ENCODE peak calls at places on chromosome 22, in ten cellular contexts. One of them, this sample, is unnamed.

GRCh38 chr22:44926491-44927415 is 83.1 kb downstream of the PHF21B start:
- DNase-seq in adrenal gland: no peak
- DNase-seq in tibial artery: no peak
- DNase-seq in AG04450: no peak
- DNase-seq in SK-N-SH: no peak
- DNase-seq in lung: no peak
- DNase-seq in HCT116: no peak
- DNase-seq in MM.1S: no peak
- DNase-seq in IMR-90: no peak
- DNase-seq in colonic mucosa: no peak
- DNase-seq in this sample: no peak

GRCh38 chr22:40015346-40015976 is 20.7 kb downstream of the FAM83F start:
- DNase-seq in colonic mucosa: no peak
- DNase-seq in tibial artery: no peak
- DNase-seq in AG04450: no peak
- DNase-seq in SK-N-SH: no peak
- DNase-seq in lung: no peak
- DNase-seq in IMR-90: no peak
- DNase-seq in adrenal gland: no peak
- DNase-seq in HCT116: no peak
- DNase-seq in MM.1S: no peak
- DNase-seq in this sample: no peak

GRCh38 chr22:29154364-29155048 is 51.2 kb upstream of the EMID1 start:
- DNase-seq in colonic mucosa: peak
- DNase-seq in HCT116: peak
- DNase-seq in adrenal gland: peak
- DNase-seq in MM.1S: peak
- DNase-seq in SK-N-SH: peak
- DNase-seq in IMR-90: peak
- DNase-seq in lung: peak
- DNase-seq in tibial artery: peak
- DNase-seq in AG04450: peak
- DNase-seq in this sample: peak

GRCh38 chr22:27568265-27568664 is 233.3 kb downstream of the MN1 start:
- DNase-seq in colonic mucosa: no peak
- DNase-seq in HCT116: no peak
- DNase-seq in AG04450: no peak
- DNase-seq in SK-N-SH: no peak
- DNase-seq in IMR-90: no peak
- DNase-seq in lung: no peak
- DNase-seq in MM.1S: no peak
- DNase-seq in tibial artery: no peak
- DNase-seq in adrenal gland: no peak
- DNase-seq in this sample: no peak

GRCh38 chr22:31857247-31857646 is 87.1 kb upstream of the YWHAH start:
- DNase-seq in adrenal gland: peak
- DNase-seq in lung: no peak
- DNase-seq in colonic mucosa: peak
- DNase-seq in HCT116: no peak
- DNase-seq in AG04450: no peak
- DNase-seq in IMR-90: no peak
- DNase-seq in SK-N-SH: no peak
- DNase-seq in tibial artery: no peak
- DNase-seq in MM.1S: no peak
- DNase-seq in this sample: peak

GRCh38 chr22:26681395-26681821 is 24.0 kb downstream of the MIAT start:
- DNase-seq in MM.1S: no peak
- DNase-seq in adrenal gland: no peak
- DNase-seq in lung: peak
- DNase-seq in HCT116: no peak
- DNase-seq in AG04450: peak
- DNase-seq in SK-N-SH: no peak
- DNase-seq in IMR-90: peak
- DNase-seq in colonic mucosa: no peak
- DNase-seq in tibial artery: peak
- DNase-seq in this sample: peak

GRCh38 chr22:32281092-32281491 is 25.9 kb upstream of the SLC5A4 start:
- DNase-seq in adrenal gland: no peak
- DNase-seq in HCT116: no peak
- DNase-seq in SK-N-SH: no peak
- DNase-seq in AG04450: no peak
- DNase-seq in IMR-90: no peak
- DNase-seq in tibial artery: no peak
- DNase-seq in lung: no peak
- DNase-seq in colonic mucosa: no peak
- DNase-seq in MM.1S: no peak
- DNase-seq in this sample: no peak

GRCh38 chr22:49406879-49407587 is 420.6 kb downstream of the BRD1 start:
- DNase-seq in colonic mucosa: no peak
- DNase-seq in lung: peak
- DNase-seq in IMR-90: no peak
- DNase-seq in HCT116: no peak
- DNase-seq in SK-N-SH: no peak
- DNase-seq in AG04450: no peak
- DNase-seq in adrenal gland: peak
- DNase-seq in tibial artery: no peak
- DNase-seq in MM.1S: no peak
- DNase-seq in this sample: no peak

GRCh38 chr22:32286290-32286840 is 31.2 kb upstream of the SLC5A4 start:
- DNase-seq in AG04450: no peak
- DNase-seq in SK-N-SH: no peak
- DNase-seq in HCT116: no peak
- DNase-seq in colonic mucosa: no peak
- DNase-seq in MM.1S: no peak
- DNase-seq in tibial artery: no peak
- DNase-seq in lung: no peak
- DNase-seq in IMR-90: no peak
- DNase-seq in adrenal gland: no peak
- DNase-seq in this sample: no peak

DNA sequence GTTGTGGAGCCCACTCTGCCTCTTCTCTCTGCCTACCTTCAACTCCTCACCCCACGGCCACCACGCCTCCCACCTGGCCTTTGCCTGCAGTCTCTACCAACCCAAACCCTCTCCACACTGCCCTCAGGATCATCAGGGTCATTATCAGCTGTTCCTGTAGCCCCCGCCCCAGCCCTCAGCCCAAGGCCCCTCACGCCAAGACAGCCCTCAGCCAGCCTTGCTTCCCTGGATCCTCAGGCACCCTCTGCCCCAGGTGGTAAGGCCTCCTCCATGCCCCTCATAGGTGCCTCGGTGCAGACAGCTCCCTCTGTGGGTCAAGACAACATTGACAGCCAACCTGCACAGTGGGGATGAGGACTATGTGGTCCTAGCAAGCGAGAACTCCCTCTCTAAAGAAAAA is 1.7 kb downstream of the SBF1 start:
- DNase-seq in HCT116: peak
- DNase-seq in adrenal gland: no peak
- DNase-seq in colonic mucosa: peak
- DNase-seq in tibial artery: no peak
- DNase-seq in IMR-90: no peak
- DNase-seq in AG04450: no peak
- DNase-seq in lung: no peak
- DNase-seq in MM.1S: peak
- DNase-seq in SK-N-SH: no peak
- DNase-seq in this sample: peak
- TF ChIP-seq CTCF in HCT116: peak
- TF ChIP-seq CTCF in adrenal gland: no peak
- TF ChIP-seq CTCF in colonic mucosa: no peak
- TF ChIP-seq CTCF in tibial artery: no peak
- TF ChIP-seq CTCF in IMR-90: no peak
- TF ChIP-seq CTCF in AG04450: peak
- TF ChIP-seq CTCF in lung: no peak
- TF ChIP-seq CTCF in MM.1S: peak
- TF ChIP-seq CTCF in SK-N-SH: no peak
- TF ChIP-seq CTCF in this sample: peak

DNA sequence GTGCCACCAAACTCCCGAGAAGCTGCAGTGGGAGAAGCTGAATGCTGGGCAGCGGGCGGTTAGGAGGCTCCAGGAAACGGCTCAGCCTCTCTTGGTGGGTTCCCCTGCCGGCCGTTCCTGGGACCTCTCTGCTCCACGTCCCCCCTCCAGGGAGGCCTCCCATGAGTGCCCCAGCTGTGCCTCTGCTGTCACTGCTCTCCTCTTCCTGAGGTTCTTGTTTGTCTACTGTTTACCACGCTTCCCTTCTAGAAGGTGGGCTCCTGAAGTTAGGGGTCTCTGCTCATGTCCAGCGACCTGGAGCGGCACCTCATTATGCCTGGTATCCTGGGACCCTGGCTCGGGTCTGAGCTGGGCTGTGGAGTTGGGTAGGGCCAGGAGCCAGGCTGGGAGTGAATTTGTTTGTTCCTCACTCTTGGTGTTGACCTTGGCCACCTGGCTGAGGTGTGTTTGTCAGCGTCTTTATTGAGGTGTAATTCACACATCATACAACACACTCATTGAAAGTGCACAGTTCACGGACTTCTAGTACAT is 37.8 kb upstream of the GRAMD4 start:
- DNase-seq in tibial artery: no peak
- DNase-seq in adrenal gland: no peak
- DNase-seq in AG04450: no peak
- DNase-seq in lung: no peak
- DNase-seq in IMR-90: no peak
- DNase-seq in HCT116: no peak
- DNase-seq in SK-N-SH: no peak
- DNase-seq in MM.1S: no peak
- DNase-seq in colonic mucosa: peak
- DNase-seq in this sample: no peak
- H3K27ac ChIP-seq in tibial artery: no peak
- H3K27ac ChIP-seq in adrenal gland: no peak
- H3K27ac ChIP-seq in AG04450: no peak
- H3K27ac ChIP-seq in lung: peak
- H3K27ac ChIP-seq in IMR-90: no peak
- H3K27ac ChIP-seq in HCT116: no peak
- H3K27ac ChIP-seq in SK-N-SH: no peak
- H3K27ac ChIP-seq in MM.1S: no peak
- H3K27ac ChIP-seq in colonic mucosa: peak
- H3K27ac ChIP-seq in this sample: no peak

GRCh38 chr22:36352775-36353507 is 34.8 kb downstream of the MYH9 start:
- DNase-seq in IMR-90: peak
- DNase-seq in tibial artery: peak
- DNase-seq in lung: no peak
- DNase-seq in adrenal gland: peak
- DNase-seq in colonic mucosa: no peak
- DNase-seq in AG04450: peak
- DNase-seq in SK-N-SH: no peak
- DNase-seq in HCT116: no peak
- DNase-seq in MM.1S: no peak
- DNase-seq in this sample: no peak

GRCh38 chr22:36351921-36352774 is 35.6 kb downstream of the MYH9 start:
- DNase-seq in IMR-90: no peak
- DNase-seq in MM.1S: no peak
- DNase-seq in tibial artery: peak
- DNase-seq in colonic mucosa: no peak
- DNase-seq in AG04450: no peak
- DNase-seq in SK-N-SH: no peak
- DNase-seq in lung: no peak
- DNase-seq in HCT116: no peak
- DNase-seq in adrenal gland: no peak
- DNase-seq in this sample: peak

GRCh38 chr22:36349726-36350125 is 38.0 kb downstream of the MYH9 start:
- DNase-seq in SK-N-SH: no peak
- DNase-seq in IMR-90: no peak
- DNase-seq in lung: no peak
- DNase-seq in adrenal gland: no peak
- DNase-seq in colonic mucosa: no peak
- DNase-seq in HCT116: no peak
- DNase-seq in tibial artery: no peak
- DNase-seq in MM.1S: no peak
- DNase-seq in AG04450: no peak
- DNase-seq in this sample: no peak

GRCh38 chr22:36348760-36349159 is 39.0 kb downstream of the MYH9 start:
- DNase-seq in HCT116: no peak
- DNase-seq in adrenal gland: no peak
- DNase-seq in tibial artery: no peak
- DNase-seq in colonic mucosa: no peak
- DNase-seq in IMR-90: no peak
- DNase-seq in SK-N-SH: no peak
- DNase-seq in MM.1S: no peak
- DNase-seq in AG04450: no peak
- DNase-seq in lung: no peak
- DNase-seq in this sample: no peak

GRCh38 chr22:36350751-36351594 is 36.8 kb downstream of the MYH9 start:
- DNase-seq in IMR-90: peak
- DNase-seq in colonic mucosa: peak
- DNase-seq in lung: no peak
- DNase-seq in adrenal gland: peak
- DNase-seq in MM.1S: no peak
- DNase-seq in tibial artery: peak
- DNase-seq in AG04450: no peak
- DNase-seq in HCT116: no peak
- DNase-seq in SK-N-SH: no peak
- DNase-seq in this sample: peak
- TF ChIP-seq CTCF in IMR-90: peak
- TF ChIP-seq CTCF in colonic mucosa: no peak
- TF ChIP-seq CTCF in lung: no peak
- TF ChIP-seq CTCF in adrenal gland: no peak
- TF ChIP-seq CTCF in MM.1S: no peak
- TF ChIP-seq CTCF in tibial artery: no peak
- TF ChIP-seq CTCF in AG04450: peak
- TF ChIP-seq CTCF in HCT116: peak
- TF ChIP-seq CTCF in SK-N-SH: peak
- TF ChIP-seq CTCF in this sample: peak

GRCh38 chr22:42992092-42992491 is 22.9 kb downstream of the PACSIN2 start:
- DNase-seq in tibial artery: peak
- DNase-seq in adrenal gland: no peak
- DNase-seq in colonic mucosa: no peak
- DNase-seq in MM.1S: no peak
- DNase-seq in AG04450: no peak
- DNase-seq in HCT116: no peak
- DNase-seq in SK-N-SH: no peak
- DNase-seq in lung: no peak
- DNase-seq in IMR-90: no peak
- DNase-seq in this sample: no peak

GRCh38 chr22:42991010-42991651 is 23.8 kb downstream of the PACSIN2 start:
- DNase-seq in IMR-90: peak
- DNase-seq in tibial artery: peak
- DNase-seq in AG04450: no peak
- DNase-seq in MM.1S: no peak
- DNase-seq in SK-N-SH: no peak
- DNase-seq in colonic mucosa: peak
- DNase-seq in HCT116: no peak
- DNase-seq in lung: no peak
- DNase-seq in adrenal gland: peak
- DNase-seq in this sample: no peak

GRCh38 chr22:42993651-42994275 is 21.2 kb downstream of the PACSIN2 start:
- DNase-seq in SK-N-SH: no peak
- DNase-seq in tibial artery: peak
- DNase-seq in lung: no peak
- DNase-seq in colonic mucosa: no peak
- DNase-seq in MM.1S: no peak
- DNase-seq in HCT116: no peak
- DNase-seq in IMR-90: peak
- DNase-seq in AG04450: no peak
- DNase-seq in adrenal gland: peak
- DNase-seq in this sample: no peak

GRCh38 chr22:42992886-42993479 is 22.0 kb downstream of the PACSIN2 start:
- DNase-seq in tibial artery: peak
- DNase-seq in SK-N-SH: no peak
- DNase-seq in IMR-90: no peak
- DNase-seq in AG04450: no peak
- DNase-seq in HCT116: no peak
- DNase-seq in lung: no peak
- DNase-seq in colonic mucosa: no peak
- DNase-seq in adrenal gland: no peak
- DNase-seq in MM.1S: no peak
- DNase-seq in this sample: no peak

GRCh38 chr22:42990131-42990838 is 24.7 kb downstream of the PACSIN2 start:
- DNase-seq in colonic mucosa: no peak
- DNase-seq in lung: no peak
- DNase-seq in AG04450: no peak
- DNase-seq in SK-N-SH: no peak
- DNase-seq in MM.1S: no peak
- DNase-seq in adrenal gland: peak
- DNase-seq in tibial artery: peak
- DNase-seq in IMR-90: peak
- DNase-seq in HCT116: no peak
- DNase-seq in this sample: peak
- H3K27ac ChIP-seq in colonic mucosa: peak
- H3K27ac ChIP-seq in lung: no peak
- H3K27ac ChIP-seq in AG04450: peak
- H3K27ac ChIP-seq in SK-N-SH: peak
- H3K27ac ChIP-seq in MM.1S: no peak
- H3K27ac ChIP-seq in adrenal gland: peak
- H3K27ac ChIP-seq in tibial artery: peak
- H3K27ac ChIP-seq in IMR-90: peak
- H3K27ac ChIP-seq in HCT116: no peak
- H3K27ac ChIP-seq in this sample: no peak

This sample was measured in endodermal cell.